ENCODE peak calls at places on chromosomes 6 and 20, in nine cellular contexts. X is mesendoderm; M is testis; H is CD8-positive, alpha-beta memory T cell; I is body of pancreas; P is epithelial cell of esophagus; E is astrocyte of the spinal cord; R is AG10803; S is bronchial epithelial cell. Y is an unnamed sample.

GRCh38 chr6:38554700-38555413 is 84.9 kb downstream of the BTBD9 start:
- DNase-seq in R (peak; percentile 49), P (peak; percentile 50), M (no peak), H (no peak), S (peak; percentile 57), I (no peak), X (no peak), E (peak; percentile 67), Y (no peak)

GRCh38 chr20:63552481-63553249 is 1.3 kb upstream of the FNDC11 start:
- DNase-seq in X (no peak), I (no peak), R (no peak), S (peak; percentile 35), H (peak; percentile 79), E (no peak), M (no peak), P (peak; percentile 42), Y (no peak)

GRCh38 chr6:73471686-73472290 is 10.3 kb downstream of the MTO1 start:
- DNase-seq in I (no peak), H (no peak), S (no peak), M (no peak), E (no peak), P (no peak), R (no peak), X (no peak), Y (no peak)

GRCh38 chr20:51400051-51400926 is 142.2 kb downstream of the NFATC2 start:
- DNase-seq in I (peak; percentile 20), H (peak; percentile 46), E (no peak), X (no peak), M (no peak), S (peak; percentile 44), P (peak; percentile 40), R (no peak), Y (no peak)

GRCh38 chr6:148328876-148329567 is 13.6 kb upstream of the SASH1 start:
- DNase-seq in H (no peak), E (no peak), M (no peak), I (no peak), S (no peak), P (no peak), R (no peak), X (no peak), Y (no peak)

GRCh38 chr6:27040244-27041042 is 207.1 kb upstream of the PRSS16 start:
- DNase-seq in I (no peak), M (no peak), S (no peak), P (no peak), E (no peak), H (no peak), X (peak; percentile 18), R (peak; percentile 0), Y (no peak)

GRCh38 chr6:24357336-24358218 is at the start of gene DCDC2:
- DNase-seq in I (peak; percentile 97), R (no peak), H (peak; percentile 42), S (peak; percentile 38), E (no peak), M (peak; percentile 64), P (peak; percentile 61), X (no peak), Y (peak; percentile 22)

GRCh38 chr6:41182069-41183034 is 18.6 kb downstream of the TREML2 start:
- DNase-seq in P (peak; percentile 83), E (peak; percentile 33), I (peak; percentile 60), M (peak; percentile 62), H (peak; percentile 52), R (peak; percentile 60), X (peak; percentile 83), S (peak; percentile 76), Y (peak; percentile 75)

GRCh38 chr20:48094944-48095343 is 309.7 kb upstream of the SULF2 start:
- DNase-seq in M (no peak), I (no peak), S (no peak), H (no peak), X (no peak), P (no peak), E (no peak), R (no peak), Y (no peak)

GRCh38 chr6:24125980-24126379 is at the start of gene NRSN1:
- DNase-seq in P (peak; percentile 24), R (no peak), S (peak; percentile 2), H (no peak), I (peak; percentile 21), E (no peak), X (peak; percentile 53), M (peak; percentile 32), Y (peak; percentile 94)

GRCh38 chr20:53444386-53444785 is 149.3 kb downstream of the ZNF217 start:
- DNase-seq in H (no peak), M (peak; percentile 83), I (peak; percentile 5), R (no peak), S (no peak), P (no peak), E (no peak), X (no peak), Y (no peak)

GRCh38 chr6:6661684-6662083 is 73.2 kb downstream of the LY86 start:
- DNase-seq in I (peak; percentile 79), P (peak; percentile 72), R (peak; percentile 54), S (peak; percentile 51), X (no peak), M (peak; percentile 71), E (no peak), H (no peak), Y (no peak)

GRCh38 chr20:3237958-3238615 is 903 bp downstream of the SLC4A11 start:
- DNase-seq in P (no peak), E (no peak), S (no peak), I (no peak), H (peak; percentile 12), X (no peak), M (no peak), R (no peak), Y (peak; percentile 87)

GRCh38 chr20:3238616-3239025 is 369 bp downstream of the SLC4A11 start:
- DNase-seq in P (peak; percentile 62), R (no peak), M (peak; percentile 23), H (peak; percentile 48), E (no peak), I (peak; percentile 18), X (no peak), S (peak; percentile 33), Y (peak; percentile 91)

GRCh38 chr20:3235661-3236324 is 3.2 kb downstream of the SLC4A11 start:
- DNase-seq in P (peak; percentile 87), R (no peak), I (no peak), M (no peak), X (no peak), S (peak; percentile 79), H (no peak), E (no peak), Y (no peak)

GRCh38 chr20:3239026-3239866 is at the start of gene SLC4A11:
- DNase-seq in P (peak; percentile 90), X (peak; percentile 69), E (peak; percentile 59), H (peak; percentile 13), I (peak; percentile 67), M (peak; percentile 44), S (peak; percentile 80), R (peak; percentile 62), Y (peak; percentile 96)

GRCh38 chr20:3237011-3237957 is 1.7 kb downstream of the SLC4A11 start:
- DNase-seq in X (no peak), H (no peak), R (no peak), P (no peak), I (no peak), M (no peak), E (no peak), S (no peak), Y (peak; percentile 51)
- H3K4me3 ChIP-seq in X (no peak overlapping the region), H (no peak overlapping the region), R (no peak overlapping the region), P (peak overlapping the region; percentile 93), I (no peak overlapping the region), M (peak overlapping the region; percentile 66), E (no peak overlapping the region), S (no peak overlapping the region), Y (peak overlapping the region; percentile 76)

GRCh38 chr6:14743465-14744211 is 502.2 kb upstream of the JARID2 start:
- DNase-seq in I (peak; percentile 61), P (peak; percentile 100), H (no peak), M (no peak), S (peak; percentile 99), E (peak; percentile 98), R (peak; percentile 99), X (peak; percentile 51), Y (no peak)
- H3K4me3 ChIP-seq in I (no peak overlapping the region), P (no peak overlapping the region), H (no peak overlapping the region), M (no peak overlapping the region), S (no peak overlapping the region), E (no peak overlapping the region), R (no peak overlapping the region), X (no peak overlapping the region), Y (no peak overlapping the region)

DNA sequence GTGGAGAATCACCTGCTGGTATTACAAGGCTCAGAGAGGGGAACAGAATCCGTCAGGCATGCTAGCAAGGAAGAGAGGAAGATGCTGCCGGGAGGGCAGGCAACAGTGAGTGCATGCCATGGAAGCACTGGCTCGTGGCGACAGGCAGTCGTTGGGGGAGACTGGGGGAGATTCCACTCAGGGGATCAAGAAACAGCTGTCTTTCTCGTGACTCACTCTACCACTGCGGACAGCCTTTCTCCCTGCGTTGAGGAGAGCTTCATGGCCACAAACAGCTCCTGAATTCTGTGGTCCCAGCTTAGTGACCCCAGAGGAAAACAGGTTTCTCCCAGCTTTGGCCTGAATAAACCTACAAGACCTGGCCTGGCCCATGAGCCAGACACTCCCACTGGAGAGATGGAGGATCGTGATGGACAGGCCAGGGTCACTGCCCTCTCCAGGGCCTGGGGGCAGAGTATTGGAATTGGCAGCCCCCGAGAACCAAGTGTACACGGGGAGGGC is 37.4 kb downstream of the HM13 start:
- DNase-seq in M (no peak), P (no peak), S (no peak), X (no peak), I (no peak), H (no peak), E (no peak), R (no peak), Y (no peak)
- H3K4me3 ChIP-seq in M (no peak overlapping the region), P (no peak overlapping the region), S (no peak overlapping the region), X (no peak overlapping the region), I (no peak overlapping the region), H (no peak overlapping the region), E (no peak overlapping the region), R (no peak overlapping the region), Y (no peak overlapping the region)

GRCh38 chr6:16238057-16238657 is at the start of gene GMPR:
- DNase-seq in R (peak; percentile 52), I (peak; percentile 81), X (peak; percentile 41), P (peak; percentile 31), H (peak; percentile 76), S (no peak), M (peak; percentile 92), E (peak; percentile 59), Y (peak; percentile 82)
- H3K4me3 ChIP-seq in R (peak within 1 kb of the TSS; percentile 73), I (peak within 1 kb of the TSS; percentile 59), X (peak within 1 kb of the TSS; percentile 45), P (peak within 1 kb of the TSS; percentile 48), H (peak within 1 kb of the TSS; percentile 73), S (peak within 1 kb of the TSS; percentile 40), M (peak within 1 kb of the TSS; percentile 73), E (peak within 1 kb of the TSS; percentile 68), Y (peak within 1 kb of the TSS; percentile 49)

GRCh38 chr6:37103169-37104039 is 66.5 kb upstream of the PIM1 start:
- DNase-seq in S (peak; percentile 20), I (peak; percentile 97), M (no peak), E (no peak), R (peak; percentile 49), X (peak; percentile 46), P (peak; percentile 33), H (no peak), Y (peak; percentile 66)
- H3K4me3 ChIP-seq in S (peak overlapping the region; percentile 31), I (no peak overlapping the region), M (peak overlapping the region; percentile 24), E (peak overlapping the region; percentile 41), R (peak overlapping the region; percentile 55), X (no peak overlapping the region), P (peak overlapping the region; percentile 25), H (peak overlapping the region; percentile 66), Y (no peak overlapping the region)

GRCh38 chr6:33634203-33634727 is 13.1 kb downstream of the ITPR3 start:
- DNase-seq in S (no peak), I (peak; percentile 40), R (no peak), H (no peak), X (no peak), E (no peak), M (no peak), P (no peak), Y (peak; percentile 74)
- H3K4me3 ChIP-seq in S (peak overlapping the region; percentile 35), I (no peak overlapping the region), R (peak overlapping the region; percentile 67), H (peak overlapping the region; percentile 58), X (peak overlapping the region; percentile 44), E (peak overlapping the region; percentile 47), M (peak overlapping the region; percentile 29), P (peak overlapping the region; percentile 51), Y (peak overlapping the region; percentile 59)